ENCODE peak calls at places on chromosomes 12 and 14, in four cellular contexts. One of them, this sample, is unnamed.

GRCh38 chr14:80415636-80416035 is 204.3 kb upstream of the DIO2 start:
- DNase-seq in MG63: no peak
- DNase-seq in WTC11: no peak
- DNase-seq in KG1: no peak
- DNase-seq in this sample: no peak

GRCh38 chr12:26845057-26845666 is 12.2 kb upstream of the ITPR2 start:
- DNase-seq in MG63: peak
- DNase-seq in WTC11: peak
- DNase-seq in KG1: no peak
- DNase-seq in this sample: peak

GRCh38 chr12:79402626-79403025 is 288.1 kb downstream of the PAWR start:
- DNase-seq in MG63: no peak
- DNase-seq in WTC11: no peak
- DNase-seq in KG1: no peak
- DNase-seq in this sample: no peak

GRCh38 chr14:69299286-69300035 is 39.5 kb downstream of the GALNT16 start:
- DNase-seq in MG63: no peak
- DNase-seq in WTC11: peak
- DNase-seq in KG1: no peak
- DNase-seq in this sample: no peak

GRCh38 chr12:66668311-66668710 is 10.6 kb downstream of the GRIP1 start:
- DNase-seq in MG63: peak
- DNase-seq in WTC11: no peak
- DNase-seq in KG1: no peak
- DNase-seq in this sample: no peak

GRCh38 chr14:56099081-56099797 is 19.0 kb upstream of the PELI2 start:
- DNase-seq in MG63: no peak
- DNase-seq in WTC11: no peak
- DNase-seq in KG1: no peak
- DNase-seq in this sample: no peak

GRCh38 chr12:86735072-86735471 is 478.9 kb upstream of the MGAT4C start:
- DNase-seq in MG63: no peak
- DNase-seq in WTC11: no peak
- DNase-seq in KG1: no peak
- DNase-seq in this sample: no peak

GRCh38 chr12:57985685-57986084 is 44.3 kb downstream of the ATP23 start:
- DNase-seq in MG63: no peak
- DNase-seq in WTC11: no peak
- DNase-seq in KG1: no peak
- DNase-seq in this sample: no peak

GRCh38 chr14:26597136-26598080 is at the start of gene NOVA1:
- DNase-seq in MG63: no peak
- DNase-seq in WTC11: peak
- DNase-seq in KG1: no peak
- DNase-seq in this sample: no peak

GRCh38 chr14:89848165-89848564 is 106.4 kb downstream of the EFCAB11 start:
- DNase-seq in MG63: no peak
- DNase-seq in WTC11: no peak
- DNase-seq in KG1: no peak
- DNase-seq in this sample: no peak

GRCh38 chr14:49659526-49660455 is 24.7 kb upstream of the DNAAF2 start:
- DNase-seq in MG63: no peak
- DNase-seq in WTC11: no peak
- DNase-seq in KG1: no peak
- DNase-seq in this sample: no peak

GRCh38 chr12:121748571-121749265 is 36.2 kb downstream of the TMEM120B start:
- DNase-seq in MG63: peak
- DNase-seq in WTC11: no peak
- DNase-seq in KG1: no peak
- DNase-seq in this sample: no peak

GRCh38 chr14:45112886-45113772 is 21.2 kb downstream of the FKBP3 start:
- DNase-seq in MG63: no peak
- DNase-seq in WTC11: no peak
- DNase-seq in KG1: no peak
- DNase-seq in this sample: no peak

GRCh38 chr12:128606970-128607369 is 216.8 kb downstream of the SLC15A4 start:
- DNase-seq in MG63: no peak
- DNase-seq in WTC11: no peak
- DNase-seq in KG1: no peak
- DNase-seq in this sample: no peak

GRCh38 chr12:93645702-93646101 is 31.5 kb upstream of the CRADD start:
- DNase-seq in MG63: no peak
- DNase-seq in WTC11: no peak
- DNase-seq in KG1: no peak
- DNase-seq in this sample: no peak

This sample was measured in NT2/D1.